ENCODE peak calls at places on chromosomes 6 and 20, in ten cellular contexts. F is CD8-positive, alpha-beta T cell; C is activated naive CD4-positive, alpha-beta T cell; J is NCI-H1092 treated with DMSO at 0.1 percent for 48 hours; N is HS-27A; W is endothelial cell; G is stomach; E is IMR-90; P is uterus; U is KG1. D is an unnamed sample.

GRCh38 chr20:36839150-36839549 is 36.8 kb upstream of the TLDC2 start:
- DNase-seq in P (no peak), F (no peak), J (no peak), C (no peak), U (no peak), W (no peak), N (no peak), E (no peak), G (no peak), D (no peak)

GRCh38 chr20:45036044-45036755 is 64.7 kb downstream of the KCNS1 start:
- DNase-seq in C (no peak), W (no peak), P (no peak), N (no peak), U (no peak), J (no peak), F (no peak), G (no peak), E (peak; percentile 80), D (no peak)

GRCh38 chr6:97085772-97086171 is 161.2 kb downstream of the KLHL32 start:
- DNase-seq in P (no peak), W (no peak), C (no peak), G (no peak), U (no peak), E (peak; percentile 19), F (no peak), N (no peak), J (no peak), D (no peak)

GRCh38 chr6:484086-484728 is 92.7 kb downstream of the IRF4 start:
- DNase-seq in F (no peak), C (no peak), U (no peak), G (no peak), N (no peak), E (peak; percentile 16), P (no peak), W (no peak), J (peak; percentile 0), D (no peak)

GRCh38 chr6:170437719-170438401 is 115.2 kb downstream of the PSMB1 start:
- DNase-seq in E (peak; percentile 14), F (no peak), C (no peak), G (no peak), P (no peak), J (peak; percentile 59), N (no peak), U (no peak), W (no peak), D (no peak)

GRCh38 chr20:62796699-62797491 is 622 bp downstream of the MRGBP start:
- DNase-seq in U (no peak), E (no peak), C (no peak), W (no peak), J (no peak), P (no peak), G (no peak), F (no peak), N (no peak), D (no peak)

GRCh38 chr6:133697666-133698065 is 191.2 kb upstream of the TCF21 start:
- DNase-seq in N (no peak), P (no peak), C (no peak), E (peak; percentile 16), U (no peak), F (no peak), W (no peak), J (no peak), G (no peak), D (no peak)

GRCh38 chr20:55522296-55522815 is 483.0 kb downstream of the CBLN4 start:
- DNase-seq in U (no peak), W (no peak), G (no peak), N (no peak), P (no peak), J (no peak), F (no peak), C (no peak), E (no peak), D (no peak)

GRCh38 chr6:115441671-115442070 is 619.0 kb downstream of the FRK start:
- DNase-seq in C (no peak), G (no peak), U (no peak), P (no peak), N (no peak), J (no peak), E (no peak), F (no peak), W (no peak), D (no peak)

GRCh38 chr20:43563991-43564390 is 5.2 kb downstream of the SGK2 start:
- DNase-seq in U (no peak), C (no peak), G (no peak), P (no peak), E (no peak), N (no peak), W (no peak), F (no peak), J (no peak), D (no peak)

GRCh38 chr6:157981395-157982296 is at the start of gene SYNJ2:
- DNase-seq in J (peak; percentile 46), C (peak; percentile 29), N (no peak), G (peak; percentile 88), P (peak; percentile 81), F (peak; percentile 72), U (peak; percentile 46), W (peak; percentile 87), E (peak; percentile 83), D (peak; percentile 87)

GRCh38 chr6:134029495-134030455 is 22.6 kb downstream of the SLC2A12 start:
- DNase-seq in P (no peak), W (no peak), E (peak; percentile 78), G (no peak), C (no peak), J (peak; percentile 29), N (no peak), F (no peak), U (no peak), D (no peak)

GRCh38 chr6:2237001-2237400 is 8.4 kb downstream of the GMDS start:
- DNase-seq in G (no peak), J (no peak), E (peak; percentile 98), U (no peak), W (no peak), N (peak; percentile 55), F (no peak), C (no peak), P (no peak), D (no peak)

GRCh38 chr6:129865013-129865412 is 3.9 kb upstream of the TMEM244 start:
- DNase-seq in F (no peak), W (no peak), N (no peak), U (no peak), P (no peak), C (no peak), J (no peak), E (no peak), G (no peak), D (no peak)

GRCh38 chr6:4936681-4937041 is 67.2 kb downstream of the RPP40 start:
- DNase-seq in C (no peak), G (no peak), F (no peak), J (peak; percentile 15), W (no peak), U (no peak), N (no peak), P (no peak), E (peak; percentile 80), D (no peak)

GRCh38 chr20:57896017-57896416 is 186.2 kb upstream of the PMEPA1 start:
- DNase-seq in N (no peak), C (no peak), J (no peak), P (no peak), U (no peak), W (no peak), F (no peak), G (no peak), E (no peak), D (no peak)

GRCh38 chr6:679282-679681 is 13.7 kb downstream of the EXOC2 start:
- DNase-seq in F (no peak), J (no peak), G (no peak), W (no peak), P (no peak), E (peak; percentile 75), C (no peak), N (no peak), U (no peak), D (no peak)

GRCh38 chr6:131894735-131895424 is 56.3 kb downstream of the CCN2 start:
- DNase-seq in C (no peak), U (no peak), F (no peak), W (no peak), J (no peak), E (no peak), P (no peak), N (no peak), G (no peak), D (no peak)

GRCh38 chr20:56949318-56949717 is 317.1 kb downstream of the BMP7 start:
- DNase-seq in C (no peak), N (no peak), W (no peak), G (no peak), U (no peak), F (no peak), P (no peak), E (no peak), J (no peak), D (no peak)

GRCh38 chr6:49919935-49920644 is 43.9 kb downstream of the DEFB114 start:
- DNase-seq in N (no peak), P (no peak), C (no peak), E (no peak), G (no peak), F (no peak), U (no peak), J (no peak), W (no peak), D (no peak)

GRCh38 chr20:61581825-61582188 is 329.7 kb downstream of the CDH4 start:
- DNase-seq in C (no peak), F (no peak), N (no peak), P (no peak), U (no peak), J (no peak), E (no peak), W (no peak), G (no peak), D (no peak)